ENCODE peak calls at places on chromosomes 6 and 20, in eight cellular contexts. O, B, Q, E, X, S, L and T are unnamed samples.

GRCh38 chr6:135909737-135910387 is 58.4 kb downstream of the PDE7B start:
- DNase-seq in O (no peak), B (no peak), Q (peak), E (peak), X (no peak), S (peak), L (no peak), T (peak)

GRCh38 chr20:32465092-32465900 is 107.2 kb downstream of the ASXL1 start:
- DNase-seq in O (peak), B (no peak), Q (no peak), E (no peak), X (no peak), S (peak), L (peak), T (peak)

GRCh38 chr6:75933387-75933975 is 139.0 kb downstream of the IMPG1 start:
- DNase-seq in O (no peak), B (no peak), Q (no peak), E (no peak), X (no peak), S (no peak), L (no peak), T (no peak)

GRCh38 chr6:26330835-26331808 is 33.9 kb upstream of the BTN3A2 start:
- DNase-seq in O (no peak), B (no peak), Q (no peak), E (peak), X (no peak), S (no peak), L (no peak), T (no peak)

GRCh38 chr6:67854098-67854497 is 781.0 kb upstream of the ADGRB3 start:
- DNase-seq in O (no peak), B (no peak), Q (no peak), E (no peak), X (no peak), S (no peak), L (no peak), T (no peak)

GRCh38 chr6:111950661-111951426 is 77.6 kb upstream of the FYN start:
- DNase-seq in O (peak), B (no peak), Q (no peak), E (no peak), X (no peak), S (no peak), L (no peak), T (no peak)

GRCh38 chr6:118869350-118869749 is 24.6 kb upstream of the ASF1A start:
- DNase-seq in O (no peak), B (no peak), Q (no peak), E (no peak), X (no peak), S (no peak), L (no peak), T (no peak)

GRCh38 chr20:36720510-36720909 is 25.4 kb downstream of the NDRG3 start:
- DNase-seq in O (no peak), B (no peak), Q (no peak), E (no peak), X (no peak), S (no peak), L (no peak), T (no peak)

GRCh38 chr20:37095108-37095608 is 639 bp downstream of the RBL1 start:
- DNase-seq in O (no peak), B (no peak), Q (no peak), E (peak), X (no peak), S (peak), L (no peak), T (no peak)

GRCh38 chr20:21796059-21796458 is 90.6 kb downstream of the PAX1 start:
- DNase-seq in O (no peak), B (no peak), Q (no peak), E (no peak), X (no peak), S (no peak), L (no peak), T (no peak)

GRCh38 chr20:15837563-15837962 is 735.7 kb downstream of the KIF16B start:
- DNase-seq in O (no peak), B (no peak), Q (no peak), E (no peak), X (no peak), S (no peak), L (no peak), T (no peak)